ENCODE peak calls at places on chromosomes 11 and 22, in eight cellular contexts. Q, G, T, B, K, S, X and C are unnamed samples.

GRCh38 chr22:38211556-38211955 is 9.8 kb downstream of the MAFF start:
- DNase-seq in Q (no peak), G (peak), T (no peak), B (no peak), K (no peak), S (no peak), X (no peak), C (no peak)

GRCh38 chr11:112728288-112728687 is 232.9 kb upstream of the NCAM1 start:
- DNase-seq in Q (no peak), G (no peak), T (no peak), B (no peak), K (no peak), S (no peak), X (no peak), C (no peak)

GRCh38 chr22:49100316-49100715 is 727.4 kb downstream of the BRD1 start:
- DNase-seq in Q (no peak), G (no peak), T (no peak), B (no peak), K (no peak), S (no peak), X (no peak), C (no peak)

GRCh38 chr22:19520007-19520406 is 4.2 kb downstream of the CLDN5 start:
- DNase-seq in Q (no peak), G (no peak), T (no peak), B (no peak), K (no peak), S (no peak), X (no peak), C (no peak)

GRCh38 chr11:94129505-94130335 is 1.1 kb downstream of the PANX1 start:
- DNase-seq in Q (no peak), G (no peak), T (peak), B (no peak), K (no peak), S (peak), X (no peak), C (peak)

GRCh38 chr11:126328938-126329643 is 25.2 kb downstream of the DCPS start:
- DNase-seq in Q (no peak), G (no peak), T (no peak), B (no peak), K (no peak), S (no peak), X (no peak), C (no peak)

GRCh38 chr22:22061085-22062077 is 78.8 kb upstream of the TOP3B start:
- DNase-seq in Q (no peak), G (peak), T (no peak), B (no peak), K (no peak), S (no peak), X (no peak), C (no peak)

GRCh38 chr22:25744694-25745093 is 2.7 kb downstream of the MYO18B start:
- DNase-seq in Q (no peak), G (no peak), T (no peak), B (no peak), K (no peak), S (no peak), X (no peak), C (no peak)

GRCh38 chr11:128503231-128503991 is 83.9 kb downstream of the ETS1 start:
- DNase-seq in Q (peak), G (no peak), T (no peak), B (no peak), K (no peak), S (peak), X (no peak), C (no peak)

GRCh38 chr11:36131719-36132349 is 157.4 kb downstream of the COMMD9 start:
- DNase-seq in Q (no peak), G (peak), T (no peak), B (peak), K (peak), S (peak), X (no peak), C (peak)

GRCh38 chr11:35135222-35135621 is 3.7 kb upstream of the CD44 start:
- DNase-seq in Q (no peak), G (no peak), T (no peak), B (no peak), K (no peak), S (no peak), X (no peak), C (no peak)